ENCODE peak calls at places on chromosome 19, in six cellular contexts. One of them, this sample, is unnamed.

GRCh38 chr19:37114001-37114400 is 35.8 kb downstream of the ZNF420 start:
- DNase-seq in IMR-90: no peak
- DNase-seq in fibroblast of the aortic adventitia: no peak
- DNase-seq in hepatocyte: no peak
- DNase-seq in cardiac muscle cell: no peak
- DNase-seq in ascending aorta: no peak
- DNase-seq in this sample: no peak

GRCh38 chr19:29010276-29010675 is 202.7 kb downstream of the UQCRFS1 start:
- DNase-seq in IMR-90: no peak
- DNase-seq in hepatocyte: no peak
- DNase-seq in fibroblast of the aortic adventitia: no peak
- DNase-seq in ascending aorta: no peak
- DNase-seq in cardiac muscle cell: no peak
- DNase-seq in this sample: no peak

GRCh38 chr19:18291590-18292459 is 10.4 kb upstream of the JUND start:
- DNase-seq in IMR-90: peak; percentile 75
- DNase-seq in fibroblast of the aortic adventitia: peak; percentile 77
- DNase-seq in hepatocyte: peak; percentile 94
- DNase-seq in ascending aorta: peak; percentile 94
- DNase-seq in cardiac muscle cell: peak; percentile 93
- DNase-seq in this sample: peak; percentile 90

GRCh38 chr19:30691767-30692516 is 319.8 kb downstream of the ZNF536 start:
- DNase-seq in ascending aorta: no peak
- DNase-seq in hepatocyte: no peak
- DNase-seq in fibroblast of the aortic adventitia: peak; percentile 13
- DNase-seq in IMR-90: no peak
- DNase-seq in cardiac muscle cell: peak; percentile 6
- DNase-seq in this sample: no peak

GRCh38 chr19:55648657-55649578 is 906 bp downstream of the CCDC106 start:
- DNase-seq in fibroblast of the aortic adventitia: no peak
- DNase-seq in ascending aorta: no peak
- DNase-seq in hepatocyte: no peak
- DNase-seq in IMR-90: no peak
- DNase-seq in cardiac muscle cell: no peak
- DNase-seq in this sample: no peak

GRCh38 chr19:10760268-10760944 is 42.5 kb downstream of the DNM2 start:
- DNase-seq in IMR-90: no peak
- DNase-seq in hepatocyte: peak; percentile 67
- DNase-seq in ascending aorta: no peak
- DNase-seq in fibroblast of the aortic adventitia: no peak
- DNase-seq in cardiac muscle cell: no peak
- DNase-seq in this sample: no peak

GRCh38 chr19:52188822-52189744 is 769 bp upstream of the PPP2R1A start:
- DNase-seq in IMR-90: no peak
- DNase-seq in ascending aorta: no peak
- DNase-seq in fibroblast of the aortic adventitia: no peak
- DNase-seq in cardiac muscle cell: no peak
- DNase-seq in hepatocyte: peak; percentile 73
- DNase-seq in this sample: no peak

GRCh38 chr19:31962565-31962996 is 382.8 kb upstream of the ZNF507 start:
- DNase-seq in IMR-90: no peak
- DNase-seq in fibroblast of the aortic adventitia: no peak
- DNase-seq in cardiac muscle cell: no peak
- DNase-seq in hepatocyte: no peak
- DNase-seq in ascending aorta: no peak
- DNase-seq in this sample: no peak

GRCh38 chr19:44142014-44142523 is 715 bp downstream of the ZNF234 start:
- DNase-seq in IMR-90: peak; percentile 42
- DNase-seq in fibroblast of the aortic adventitia: peak; percentile 49
- DNase-seq in hepatocyte: peak; percentile 16
- DNase-seq in cardiac muscle cell: peak; percentile 43
- DNase-seq in ascending aorta: no peak
- DNase-seq in this sample: peak; percentile 39

GRCh38 chr19:36488816-36489138 is 584 bp downstream of the ZNF566 start:
- DNase-seq in IMR-90: no peak
- DNase-seq in ascending aorta: no peak
- DNase-seq in hepatocyte: peak; percentile 40
- DNase-seq in cardiac muscle cell: no peak
- DNase-seq in fibroblast of the aortic adventitia: no peak
- DNase-seq in this sample: peak; percentile 6

GRCh38 chr19:17787274-17787913 is 7.5 kb upstream of the B3GNT3 start:
- DNase-seq in cardiac muscle cell: no peak
- DNase-seq in ascending aorta: no peak
- DNase-seq in fibroblast of the aortic adventitia: no peak
- DNase-seq in hepatocyte: no peak
- DNase-seq in IMR-90: no peak
- DNase-seq in this sample: no peak

GRCh38 chr19:38500450-38500849 is 67.0 kb downstream of the RYR1 start:
- DNase-seq in IMR-90: no peak
- DNase-seq in ascending aorta: no peak
- DNase-seq in hepatocyte: no peak
- DNase-seq in cardiac muscle cell: no peak
- DNase-seq in fibroblast of the aortic adventitia: no peak
- DNase-seq in this sample: no peak

GRCh38 chr19:16566161-16566560 is 6.1 kb downstream of the SLC35E1 start:
- DNase-seq in cardiac muscle cell: no peak
- DNase-seq in fibroblast of the aortic adventitia: no peak
- DNase-seq in ascending aorta: no peak
- DNase-seq in IMR-90: no peak
- DNase-seq in hepatocyte: no peak
- DNase-seq in this sample: no peak

GRCh38 chr19:34461375-34462100 is 20.0 kb upstream of the WTIP start:
- DNase-seq in fibroblast of the aortic adventitia: peak; percentile 69
- DNase-seq in cardiac muscle cell: no peak
- DNase-seq in IMR-90: peak; percentile 65
- DNase-seq in hepatocyte: no peak
- DNase-seq in ascending aorta: peak; percentile 71
- DNase-seq in this sample: peak; percentile 68

GRCh38 chr19:28705008-28705407 is 507.9 kb downstream of the UQCRFS1 start:
- DNase-seq in cardiac muscle cell: peak; percentile 88
- DNase-seq in IMR-90: peak; percentile 62
- DNase-seq in hepatocyte: peak; percentile 66
- DNase-seq in fibroblast of the aortic adventitia: peak; percentile 90
- DNase-seq in ascending aorta: no peak
- DNase-seq in this sample: peak; percentile 7

GRCh38 chr19:38990949-38991697 is 15.6 kb upstream of the FBXO17 start:
- DNase-seq in IMR-90: no peak
- DNase-seq in hepatocyte: no peak
- DNase-seq in ascending aorta: no peak
- DNase-seq in cardiac muscle cell: peak; percentile 25
- DNase-seq in fibroblast of the aortic adventitia: peak; percentile 8
- DNase-seq in this sample: no peak

GRCh38 chr19:35714601-35715354 is 3.0 kb upstream of the KMT2B start:
- DNase-seq in cardiac muscle cell: no peak
- DNase-seq in hepatocyte: no peak
- DNase-seq in IMR-90: no peak
- DNase-seq in ascending aorta: no peak
- DNase-seq in fibroblast of the aortic adventitia: no peak
- DNase-seq in this sample: no peak

GRCh38 chr19:10602330-10603083 is 15.4 kb upstream of the AP1M2 start:
- DNase-seq in ascending aorta: peak; percentile 91
- DNase-seq in cardiac muscle cell: peak; percentile 83
- DNase-seq in IMR-90: peak; percentile 48
- DNase-seq in hepatocyte: peak; percentile 91
- DNase-seq in fibroblast of the aortic adventitia: peak; percentile 57
- DNase-seq in this sample: peak; percentile 69

GRCh38 chr19:2016041-2016807 is 710 bp upstream of the BTBD2 start:
- DNase-seq in hepatocyte: peak; percentile 83
- DNase-seq in fibroblast of the aortic adventitia: peak; percentile 89
- DNase-seq in ascending aorta: peak; percentile 89
- DNase-seq in IMR-90: peak; percentile 81
- DNase-seq in cardiac muscle cell: peak; percentile 90
- DNase-seq in this sample: peak; percentile 89

GRCh38 chr19:16862826-16863405 is 25.9 kb upstream of the F2RL3 start:
- DNase-seq in ascending aorta: no peak
- DNase-seq in cardiac muscle cell: no peak
- DNase-seq in fibroblast of the aortic adventitia: no peak
- DNase-seq in IMR-90: no peak
- DNase-seq in hepatocyte: no peak
- DNase-seq in this sample: no peak

GRCh38 chr19:33393286-33394005 is 19.9 kb downstream of the CEBPG start:
- DNase-seq in cardiac muscle cell: no peak
- DNase-seq in ascending aorta: no peak
- DNase-seq in fibroblast of the aortic adventitia: no peak
- DNase-seq in hepatocyte: no peak
- DNase-seq in IMR-90: no peak
- DNase-seq in this sample: no peak

GRCh38 chr19:6752257-6753177 is 13.0 kb downstream of the TRIP10 start:
- DNase-seq in hepatocyte: peak; percentile 91
- DNase-seq in fibroblast of the aortic adventitia: no peak
- DNase-seq in IMR-90: no peak
- DNase-seq in cardiac muscle cell: no peak
- DNase-seq in ascending aorta: no peak
- DNase-seq in this sample: no peak

GRCh38 chr19:19651076-19651475 is 7.6 kb upstream of the GMIP start:
- DNase-seq in ascending aorta: no peak
- DNase-seq in IMR-90: no peak
- DNase-seq in fibroblast of the aortic adventitia: no peak
- DNase-seq in hepatocyte: peak; percentile 4
- DNase-seq in cardiac muscle cell: no peak
- DNase-seq in this sample: no peak

GRCh38 chr19:53977991-53978731 is 13.3 kb upstream of the CACNG6 start:
- DNase-seq in hepatocyte: peak; percentile 85
- DNase-seq in IMR-90: peak; percentile 84
- DNase-seq in cardiac muscle cell: peak; percentile 99
- DNase-seq in fibroblast of the aortic adventitia: peak; percentile 98
- DNase-seq in ascending aorta: peak; percentile 67
- DNase-seq in this sample: peak; percentile 95

GRCh38 chr19:57803594-57804325 is 11.0 kb downstream of the ZNF552 start:
- DNase-seq in IMR-90: peak; percentile 79
- DNase-seq in hepatocyte: peak; percentile 61
- DNase-seq in ascending aorta: no peak
- DNase-seq in fibroblast of the aortic adventitia: peak; percentile 66
- DNase-seq in cardiac muscle cell: peak; percentile 92
- DNase-seq in this sample: peak; percentile 84

GRCh38 chr19:1624458-1624857 is 19.2 kb upstream of the UQCR11 start:
- DNase-seq in ascending aorta: no peak
- DNase-seq in IMR-90: peak; percentile 37
- DNase-seq in cardiac muscle cell: peak; percentile 45
- DNase-seq in fibroblast of the aortic adventitia: peak; percentile 42
- DNase-seq in hepatocyte: peak; percentile 64
- DNase-seq in this sample: peak; percentile 56

GRCh38 chr19:7864719-7865074 is 9.5 kb downstream of the PRR36 start:
- DNase-seq in cardiac muscle cell: no peak
- DNase-seq in fibroblast of the aortic adventitia: no peak
- DNase-seq in ascending aorta: no peak
- DNase-seq in IMR-90: no peak
- DNase-seq in hepatocyte: no peak
- DNase-seq in this sample: no peak

DNA sequence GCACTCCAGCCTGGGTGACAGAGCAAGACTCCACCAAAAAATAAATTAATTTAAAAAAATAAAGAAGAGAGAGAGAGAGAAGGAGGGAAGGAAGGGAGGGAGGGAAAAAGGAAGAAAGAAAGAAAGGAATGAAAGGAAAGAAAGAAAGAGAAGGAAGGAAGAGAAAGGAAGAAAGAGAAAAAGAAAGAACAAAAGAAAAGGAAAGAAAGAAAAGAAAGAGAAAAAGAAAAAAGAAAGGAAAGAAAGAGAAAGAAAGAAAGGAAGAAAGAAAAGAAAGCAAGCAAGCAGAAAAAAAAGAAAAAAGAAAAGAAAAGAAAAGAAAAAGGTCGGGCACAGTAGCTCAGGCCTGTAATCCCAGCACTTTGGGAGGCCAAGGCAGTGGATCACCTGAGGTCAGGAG is 14.9 kb upstream of the ZNRF4 start:
- DNase-seq in fibroblast of the aortic adventitia: no peak
- DNase-seq in hepatocyte: no peak
- DNase-seq in ascending aorta: no peak
- DNase-seq in cardiac muscle cell: no peak
- DNase-seq in IMR-90: no peak
- DNase-seq in this sample: no peak
- TF ChIP-seq CTCF in fibroblast of the aortic adventitia: no peak
- TF ChIP-seq CTCF in hepatocyte: no peak
- TF ChIP-seq CTCF in ascending aorta: no peak
- TF ChIP-seq CTCF in cardiac muscle cell: no peak
- TF ChIP-seq CTCF in IMR-90: no peak
- TF ChIP-seq CTCF in this sample: no peak

GRCh38 chr19:40810160-40810559 is 11.2 kb downstream of the EGLN2 start:
- DNase-seq in ascending aorta: no peak
- DNase-seq in cardiac muscle cell: no peak
- DNase-seq in fibroblast of the aortic adventitia: no peak
- DNase-seq in hepatocyte: no peak
- DNase-seq in IMR-90: no peak
- DNase-seq in this sample: no peak
- H3K4me3 ChIP-seq in ascending aorta: peak overlapping the region; percentile 64
- H3K4me3 ChIP-seq in cardiac muscle cell: no peak overlapping the region
- H3K4me3 ChIP-seq in fibroblast of the aortic adventitia: peak overlapping the region; percentile 41
- H3K4me3 ChIP-seq in hepatocyte: no peak overlapping the region
- H3K4me3 ChIP-seq in IMR-90: no peak overlapping the region
- H3K4me3 ChIP-seq in this sample: peak overlapping the region; percentile 49

GRCh38 chr19:40523322-40524047 is 53.2 kb upstream of the SHKBP1 start:
- DNase-seq in IMR-90: peak; percentile 44
- DNase-seq in hepatocyte: peak; percentile 86
- DNase-seq in ascending aorta: peak; percentile 68
- DNase-seq in fibroblast of the aortic adventitia: peak; percentile 47
- DNase-seq in cardiac muscle cell: peak; percentile 70
- DNase-seq in this sample: peak; percentile 47
- TF ChIP-seq CTCF in IMR-90: peak; percentile 62
- TF ChIP-seq CTCF in hepatocyte: peak; percentile 69
- TF ChIP-seq CTCF in ascending aorta: no peak
- TF ChIP-seq CTCF in fibroblast of the aortic adventitia: peak; percentile 72
- TF ChIP-seq CTCF in cardiac muscle cell: peak; percentile 79
- TF ChIP-seq CTCF in this sample: peak; percentile 73

GRCh38 chr19:23932878-23933277 is 18.2 kb downstream of the ZNF726 start:
- DNase-seq in fibroblast of the aortic adventitia: no peak
- DNase-seq in cardiac muscle cell: no peak
- DNase-seq in ascending aorta: no peak
- DNase-seq in IMR-90: no peak
- DNase-seq in hepatocyte: no peak
- DNase-seq in this sample: no peak
- H3K4me3 ChIP-seq in fibroblast of the aortic adventitia: no peak overlapping the region
- H3K4me3 ChIP-seq in cardiac muscle cell: no peak overlapping the region
- H3K4me3 ChIP-seq in ascending aorta: no peak overlapping the region
- H3K4me3 ChIP-seq in IMR-90: no peak overlapping the region
- H3K4me3 ChIP-seq in hepatocyte: no peak overlapping the region
- H3K4me3 ChIP-seq in this sample: no peak overlapping the region

DNA sequence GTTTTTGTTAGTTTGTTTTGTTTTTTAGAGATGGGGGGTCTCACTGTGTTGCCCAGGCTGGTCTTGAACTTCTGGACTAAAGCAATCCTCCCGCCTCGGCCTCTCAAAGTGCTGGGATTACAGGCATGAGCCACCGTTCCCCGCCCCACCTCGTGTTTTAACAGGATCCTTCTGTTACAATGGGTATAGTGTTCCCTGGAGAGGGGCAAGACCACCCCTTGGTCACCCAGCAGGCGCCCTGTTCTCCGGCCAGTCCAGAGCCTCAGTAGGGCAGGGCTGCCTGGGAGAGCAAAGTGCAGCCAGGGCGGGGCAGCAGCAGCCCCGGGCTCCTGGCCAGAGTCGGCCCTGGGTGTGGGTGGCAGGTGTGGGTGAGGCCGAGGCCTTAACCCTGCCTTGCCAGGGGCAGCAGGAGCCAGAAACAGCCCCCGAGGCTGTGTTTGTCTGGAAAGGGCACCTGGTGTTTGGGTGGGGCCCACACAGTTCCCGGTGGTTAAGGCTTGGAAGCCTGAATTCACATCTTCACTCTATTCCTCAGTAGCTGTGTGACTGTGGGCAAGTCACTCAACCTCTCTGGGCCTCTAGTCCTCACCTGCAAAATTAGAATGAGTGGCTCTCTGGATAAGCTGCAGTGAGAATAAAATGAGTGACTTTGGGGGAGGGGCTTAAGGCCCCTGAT is 7.2 kb downstream of the VASP start:
- DNase-seq in ascending aorta: no peak
- DNase-seq in fibroblast of the aortic adventitia: no peak
- DNase-seq in cardiac muscle cell: no peak
- DNase-seq in hepatocyte: peak; percentile 64
- DNase-seq in IMR-90: no peak
- DNase-seq in this sample: no peak
- TF ChIP-seq CTCF in ascending aorta: no peak
- TF ChIP-seq CTCF in fibroblast of the aortic adventitia: no peak
- TF ChIP-seq CTCF in cardiac muscle cell: no peak
- TF ChIP-seq CTCF in hepatocyte: no peak
- TF ChIP-seq CTCF in IMR-90: no peak
- TF ChIP-seq CTCF in this sample: no peak

This sample was measured in fibroblast of villous mesenchyme.